ENCODE peak calls at places on chromosomes 1 and 21, in seven cellular contexts. One of them, this sample, is unnamed.

GRCh38 chr1:175537571-175537970 is 205.8 kb downstream of the TNR start:
- DNase-seq in upper lobe of left lung: no peak
- DNase-seq in transverse colon: no peak
- DNase-seq in breast epithelium: no peak
- DNase-seq in HCT116: no peak
- DNase-seq in H1: no peak
- DNase-seq in GM12878: no peak
- DNase-seq in this sample: no peak

GRCh38 chr1:168637350-168637991 is 61.1 kb downstream of the XCL1 start:
- DNase-seq in upper lobe of left lung: no peak
- DNase-seq in transverse colon: no peak
- DNase-seq in breast epithelium: no peak
- DNase-seq in HCT116: peak; percentile 69
- DNase-seq in H1: no peak
- DNase-seq in GM12878: no peak
- DNase-seq in this sample: no peak

GRCh38 chr1:13723810-13724209 is 23.8 kb downstream of the PRDM2 start:
- DNase-seq in upper lobe of left lung: peak; percentile 75
- DNase-seq in transverse colon: no peak
- DNase-seq in breast epithelium: no peak
- DNase-seq in HCT116: no peak
- DNase-seq in H1: no peak
- DNase-seq in GM12878: no peak
- DNase-seq in this sample: peak; percentile 28

GRCh38 chr1:208475951-208476824 is 232.0 kb upstream of the PLXNA2 start:
- DNase-seq in upper lobe of left lung: no peak
- DNase-seq in transverse colon: no peak
- DNase-seq in breast epithelium: no peak
- DNase-seq in HCT116: no peak
- DNase-seq in H1: peak; percentile 25
- DNase-seq in GM12878: no peak
- DNase-seq in this sample: no peak

GRCh38 chr1:116497660-116498059 is 73.2 kb downstream of the CD58 start:
- DNase-seq in upper lobe of left lung: peak; percentile 70
- DNase-seq in transverse colon: no peak
- DNase-seq in breast epithelium: no peak
- DNase-seq in HCT116: no peak
- DNase-seq in H1: no peak
- DNase-seq in GM12878: no peak
- DNase-seq in this sample: no peak

GRCh38 chr1:5376538-5377247 is 615.5 kb downstream of the NPHP4 start:
- DNase-seq in upper lobe of left lung: no peak
- DNase-seq in transverse colon: no peak
- DNase-seq in breast epithelium: no peak
- DNase-seq in HCT116: no peak
- DNase-seq in H1: no peak
- DNase-seq in GM12878: no peak
- DNase-seq in this sample: peak; percentile 7

GRCh38 chr1:93919780-93920179 is 10.6 kb upstream of the GCLM start:
- DNase-seq in upper lobe of left lung: no peak
- DNase-seq in transverse colon: no peak
- DNase-seq in breast epithelium: no peak
- DNase-seq in HCT116: no peak
- DNase-seq in H1: no peak
- DNase-seq in GM12878: no peak
- DNase-seq in this sample: no peak

GRCh38 chr1:29286194-29286767 is 50.0 kb downstream of the PTPRU start:
- DNase-seq in upper lobe of left lung: no peak
- DNase-seq in transverse colon: no peak
- DNase-seq in breast epithelium: no peak
- DNase-seq in HCT116: no peak
- DNase-seq in H1: no peak
- DNase-seq in GM12878: no peak
- DNase-seq in this sample: no peak

GRCh38 chr1:12424150-12424549 is 193.9 kb downstream of the DHRS3 start:
- DNase-seq in upper lobe of left lung: no peak
- DNase-seq in transverse colon: no peak
- DNase-seq in breast epithelium: no peak
- DNase-seq in HCT116: no peak
- DNase-seq in H1: no peak
- DNase-seq in GM12878: no peak
- DNase-seq in this sample: no peak

GRCh38 chr1:33328817-33329216 is 7.9 kb upstream of the A3GALT2 start:
- DNase-seq in upper lobe of left lung: no peak
- DNase-seq in transverse colon: no peak
- DNase-seq in breast epithelium: peak; percentile 20
- DNase-seq in HCT116: no peak
- DNase-seq in H1: no peak
- DNase-seq in GM12878: no peak
- DNase-seq in this sample: no peak

GRCh38 chr1:212754193-212754592 is 37.4 kb downstream of the NSL1 start:
- DNase-seq in upper lobe of left lung: no peak
- DNase-seq in transverse colon: no peak
- DNase-seq in breast epithelium: no peak
- DNase-seq in HCT116: no peak
- DNase-seq in H1: no peak
- DNase-seq in GM12878: no peak
- DNase-seq in this sample: no peak

GRCh38 chr1:72438270-72438669 is 155.9 kb upstream of the NEGR1 start:
- DNase-seq in upper lobe of left lung: no peak
- DNase-seq in transverse colon: no peak
- DNase-seq in breast epithelium: no peak
- DNase-seq in HCT116: no peak
- DNase-seq in H1: no peak
- DNase-seq in GM12878: no peak
- DNase-seq in this sample: no peak

GRCh38 chr1:9766759-9767442 is 56.9 kb downstream of the CLSTN1 start:
- DNase-seq in upper lobe of left lung: no peak
- DNase-seq in transverse colon: no peak
- DNase-seq in breast epithelium: no peak
- DNase-seq in HCT116: peak; percentile 38
- DNase-seq in H1: no peak
- DNase-seq in GM12878: no peak
- DNase-seq in this sample: no peak

GRCh38 chr1:111597433-111597832 is 22.2 kb upstream of the RAP1A start:
- DNase-seq in upper lobe of left lung: no peak
- DNase-seq in transverse colon: no peak
- DNase-seq in breast epithelium: no peak
- DNase-seq in HCT116: no peak
- DNase-seq in H1: no peak
- DNase-seq in GM12878: no peak
- DNase-seq in this sample: no peak

GRCh38 chr1:116232989-116233514 is 121.9 kb downstream of the MAB21L3 start:
- DNase-seq in upper lobe of left lung: peak; percentile 32
- DNase-seq in transverse colon: no peak
- DNase-seq in breast epithelium: no peak
- DNase-seq in HCT116: no peak
- DNase-seq in H1: no peak
- DNase-seq in GM12878: peak; percentile 9
- DNase-seq in this sample: no peak

GRCh38 chr1:79847715-79848114 is 841.2 kb upstream of the ADGRL4 start:
- DNase-seq in upper lobe of left lung: no peak
- DNase-seq in transverse colon: no peak
- DNase-seq in breast epithelium: no peak
- DNase-seq in HCT116: no peak
- DNase-seq in H1: no peak
- DNase-seq in GM12878: no peak
- DNase-seq in this sample: no peak

DNA sequence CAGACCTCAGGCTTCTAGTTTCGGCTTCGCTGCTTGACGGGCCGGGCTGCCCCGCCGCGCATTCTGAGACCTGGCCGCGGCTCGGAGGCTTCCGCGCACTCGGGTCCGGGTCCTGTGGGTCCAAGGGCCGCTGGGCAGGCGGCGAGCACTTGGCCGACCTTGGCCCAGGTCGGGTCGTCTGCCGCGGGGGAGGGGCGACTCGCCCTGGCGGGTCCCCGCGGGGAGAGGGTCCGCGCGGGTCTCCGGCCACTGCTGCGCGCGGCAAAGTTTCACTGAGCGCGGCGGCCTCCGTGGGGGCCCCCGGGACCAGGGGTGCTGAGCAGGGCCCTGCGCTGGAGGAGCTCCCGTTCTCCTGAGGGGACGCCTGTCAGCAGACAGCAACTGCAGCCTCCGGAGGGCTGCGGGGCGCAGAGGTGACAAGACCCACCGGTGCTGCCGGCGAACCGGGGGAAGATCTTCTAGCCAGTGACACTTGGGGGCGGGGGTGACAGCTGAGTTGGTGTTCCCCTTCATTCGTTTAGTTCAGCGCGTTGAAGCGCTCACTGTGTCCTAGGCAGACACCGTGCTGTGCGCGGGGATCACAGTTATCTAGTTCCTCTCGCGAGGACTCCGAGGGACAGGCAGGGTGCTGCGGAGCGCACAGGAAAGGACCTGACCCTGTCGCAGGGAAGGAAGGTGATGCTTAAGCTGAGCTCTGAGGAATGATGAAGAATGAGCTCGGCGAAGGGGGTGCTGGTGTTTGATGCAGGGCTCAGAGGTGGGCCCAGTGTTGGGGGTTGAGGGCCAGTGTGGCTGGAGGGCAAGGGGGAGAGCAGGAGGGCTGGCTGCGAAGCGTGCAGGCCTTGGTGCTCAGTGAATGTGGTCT is 725 bp downstream of the MTFR1L start:
- DNase-seq in upper lobe of left lung: peak; percentile 76
- DNase-seq in transverse colon: peak; percentile 81
- DNase-seq in breast epithelium: no peak
- DNase-seq in HCT116: no peak
- DNase-seq in H1: no peak
- DNase-seq in GM12878: peak; percentile 50
- DNase-seq in this sample: peak; percentile 61
- TF ChIP-seq POLR2AphosphoS5 in upper lobe of left lung: no peak
- TF ChIP-seq POLR2AphosphoS5 in transverse colon: peak; percentile 65
- TF ChIP-seq POLR2AphosphoS5 in breast epithelium: no peak
- TF ChIP-seq POLR2AphosphoS5 in HCT116: no peak
- TF ChIP-seq POLR2AphosphoS5 in H1: no peak
- TF ChIP-seq POLR2AphosphoS5 in GM12878: peak; percentile 71
- TF ChIP-seq POLR2AphosphoS5 in this sample: peak; percentile 50

DNA sequence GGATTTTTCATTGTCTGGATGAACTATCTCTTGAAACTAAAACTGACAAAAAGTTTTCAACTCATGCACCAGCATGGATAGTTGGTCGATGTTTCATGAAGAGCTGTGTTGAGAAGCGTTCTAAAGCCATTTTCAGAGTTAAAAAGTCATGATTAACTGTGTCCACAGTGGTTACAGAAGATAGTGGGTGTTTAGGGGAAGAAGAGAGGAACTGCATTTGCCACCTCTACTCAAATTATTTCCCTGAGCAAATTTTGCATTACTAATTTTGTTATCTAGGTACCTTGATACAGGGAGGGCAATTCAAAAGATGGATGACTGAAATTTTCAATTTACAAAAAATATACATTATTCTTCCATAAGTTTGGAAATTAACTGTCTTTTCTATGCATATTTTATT is 15.5 kb downstream of the SAMSN1 start:
- DNase-seq in upper lobe of left lung: no peak
- DNase-seq in transverse colon: no peak
- DNase-seq in breast epithelium: no peak
- DNase-seq in HCT116: no peak
- DNase-seq in H1: no peak
- DNase-seq in GM12878: no peak
- DNase-seq in this sample: no peak
- H3K4me1 ChIP-seq in upper lobe of left lung: no peaks in the 10 kb centered on the region
- H3K4me1 ChIP-seq in transverse colon: no peaks in the 10 kb centered on the region
- H3K4me1 ChIP-seq in breast epithelium: no peaks in the 10 kb centered on the region
- H3K4me1 ChIP-seq in HCT116: peaks cover 16% of the 10 kb centered on the region
- H3K4me1 ChIP-seq in H1: no peaks in the 10 kb centered on the region
- H3K4me1 ChIP-seq in GM12878: peaks cover 21% of the 10 kb centered on the region
- H3K4me1 ChIP-seq in this sample: peaks cover 21% of the 10 kb centered on the region

GRCh38 chr1:89632213-89633102 is 462 bp upstream of the LRRC8C start:
- DNase-seq in upper lobe of left lung: peak; percentile 89
- DNase-seq in transverse colon: peak; percentile 84
- DNase-seq in breast epithelium: peak; percentile 61
- DNase-seq in HCT116: peak; percentile 41
- DNase-seq in H1: no peak
- DNase-seq in GM12878: no peak
- DNase-seq in this sample: peak; percentile 75
- TF ChIP-seq POLR2A in upper lobe of left lung: no peak
- TF ChIP-seq POLR2A in transverse colon: peak; percentile 17
- TF ChIP-seq POLR2A in breast epithelium: no peak
- TF ChIP-seq POLR2A in HCT116: no peak
- TF ChIP-seq POLR2A in H1: no peak
- TF ChIP-seq POLR2A in GM12878: no peak
- TF ChIP-seq POLR2A in this sample: no peak

GRCh38 chr1:40769815-40770214 is 13.8 kb upstream of the KCNQ4 start:
- DNase-seq in upper lobe of left lung: no peak
- DNase-seq in transverse colon: no peak
- DNase-seq in breast epithelium: no peak
- DNase-seq in HCT116: no peak
- DNase-seq in H1: no peak
- DNase-seq in GM12878: no peak
- DNase-seq in this sample: no peak

GRCh38 chr1:40770296-40771070 is 13.1 kb upstream of the KCNQ4 start:
- DNase-seq in upper lobe of left lung: no peak
- DNase-seq in transverse colon: no peak
- DNase-seq in breast epithelium: no peak
- DNase-seq in HCT116: no peak
- DNase-seq in H1: no peak
- DNase-seq in GM12878: no peak
- DNase-seq in this sample: no peak

GRCh38 chr1:40774266-40774998 is 9.2 kb upstream of the KCNQ4 start:
- DNase-seq in upper lobe of left lung: peak; percentile 53
- DNase-seq in transverse colon: peak; percentile 72
- DNase-seq in breast epithelium: peak; percentile 58
- DNase-seq in HCT116: peak; percentile 18
- DNase-seq in H1: peak; percentile 54
- DNase-seq in GM12878: no peak
- DNase-seq in this sample: peak; percentile 66

GRCh38 chr1:40773748-40774265 is 9.8 kb upstream of the KCNQ4 start:
- DNase-seq in upper lobe of left lung: no peak
- DNase-seq in transverse colon: no peak
- DNase-seq in breast epithelium: no peak
- DNase-seq in HCT116: no peak
- DNase-seq in H1: no peak
- DNase-seq in GM12878: no peak
- DNase-seq in this sample: no peak

DNA sequence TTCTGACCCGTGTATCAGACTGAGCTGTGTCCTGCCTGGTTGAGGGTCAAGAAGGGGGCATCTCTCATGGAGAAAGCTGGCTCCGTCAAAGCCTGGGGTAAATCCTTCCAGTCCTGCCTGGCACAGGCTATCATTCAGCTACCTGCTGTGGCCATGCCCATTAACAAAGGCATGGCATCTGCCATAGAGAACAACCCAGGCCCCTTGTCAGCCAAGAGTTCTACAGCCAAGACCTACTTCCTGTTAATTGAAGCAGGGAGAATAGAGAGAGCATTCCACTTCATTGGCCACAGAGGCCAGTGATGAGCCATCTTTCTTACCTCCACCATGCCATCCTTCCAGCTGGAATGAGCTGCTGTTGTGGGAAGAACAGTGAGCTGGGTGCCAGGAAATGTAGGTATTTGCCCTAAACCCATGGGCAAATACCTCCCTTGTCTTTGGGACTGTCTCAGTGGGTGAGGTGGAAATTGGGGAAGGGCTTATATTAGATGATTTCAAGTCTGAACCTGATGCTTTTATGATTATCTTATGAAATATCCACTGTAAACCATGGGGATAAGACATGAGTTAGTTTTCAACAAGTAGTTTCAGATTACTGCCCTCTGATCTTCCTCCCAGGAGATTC is 11.3 kb upstream of the KCNQ4 start:
- DNase-seq in upper lobe of left lung: no peak
- DNase-seq in transverse colon: no peak
- DNase-seq in breast epithelium: no peak
- DNase-seq in HCT116: no peak
- DNase-seq in H1: no peak
- DNase-seq in GM12878: no peak
- DNase-seq in this sample: no peak
- TF ChIP-seq POLR2AphosphoS5 in upper lobe of left lung: no peak
- TF ChIP-seq POLR2AphosphoS5 in transverse colon: no peak
- TF ChIP-seq POLR2AphosphoS5 in breast epithelium: no peak
- TF ChIP-seq POLR2AphosphoS5 in HCT116: no peak
- TF ChIP-seq POLR2AphosphoS5 in H1: no peak
- TF ChIP-seq POLR2AphosphoS5 in GM12878: no peak
- TF ChIP-seq POLR2AphosphoS5 in this sample: no peak